ENCODE peak calls at places on chromosomes 16 and 17, in eight cellular contexts. One of them, this sample, is unnamed.

GRCh38 chr16:30997000-30997886 is 12.2 kb downstream of the HSD3B7 start:
- DNase-seq in pancreas: peak; percentile 75
- DNase-seq in AG08396: peak; percentile 98
- DNase-seq in NCI-H345: peak; percentile 74
- DNase-seq in IMR-90: peak; percentile 41
- DNase-seq in GM23248: peak; percentile 92
- DNase-seq in non-pigmented ciliary epithelial cell: no peak
- DNase-seq in GM13976: peak; percentile 100
- DNase-seq in this sample: peak; percentile 99

GRCh38 chr17:42362245-42362961 is 25.8 kb downstream of the STAT3 start:
- DNase-seq in GM13976: no peak
- DNase-seq in IMR-90: no peak
- DNase-seq in NCI-H345: peak; percentile 57
- DNase-seq in AG08396: no peak
- DNase-seq in non-pigmented ciliary epithelial cell: no peak
- DNase-seq in pancreas: no peak
- DNase-seq in GM23248: no peak
- DNase-seq in this sample: no peak

GRCh38 chr17:57915980-57916757 is 39.0 kb downstream of the CUEDC1 start:
- DNase-seq in GM23248: no peak
- DNase-seq in non-pigmented ciliary epithelial cell: no peak
- DNase-seq in AG08396: no peak
- DNase-seq in pancreas: no peak
- DNase-seq in NCI-H345: peak; percentile 81
- DNase-seq in IMR-90: peak; percentile 26
- DNase-seq in GM13976: no peak
- DNase-seq in this sample: no peak

GRCh38 chr17:44353656-44354331 is 8.7 kb downstream of the GRN start:
- DNase-seq in non-pigmented ciliary epithelial cell: no peak
- DNase-seq in GM13976: peak; percentile 68
- DNase-seq in AG08396: no peak
- DNase-seq in IMR-90: no peak
- DNase-seq in GM23248: peak; percentile 75
- DNase-seq in pancreas: no peak
- DNase-seq in NCI-H345: no peak
- DNase-seq in this sample: peak; percentile 65

GRCh38 chr17:6343736-6344135 is 91.2 kb downstream of the AIPL1 start:
- DNase-seq in IMR-90: no peak
- DNase-seq in GM13976: no peak
- DNase-seq in non-pigmented ciliary epithelial cell: no peak
- DNase-seq in AG08396: no peak
- DNase-seq in GM23248: no peak
- DNase-seq in NCI-H345: no peak
- DNase-seq in pancreas: no peak
- DNase-seq in this sample: no peak

GRCh38 chr17:45171338-45172231 is 9.9 kb downstream of the HEXIM2 start:
- DNase-seq in GM13976: no peak
- DNase-seq in non-pigmented ciliary epithelial cell: no peak
- DNase-seq in IMR-90: no peak
- DNase-seq in GM23248: peak; percentile 76
- DNase-seq in AG08396: no peak
- DNase-seq in NCI-H345: no peak
- DNase-seq in pancreas: peak; percentile 48
- DNase-seq in this sample: no peak

GRCh38 chr17:59154721-59155438 is at the start of gene SKA2:
- DNase-seq in non-pigmented ciliary epithelial cell: peak; percentile 100
- DNase-seq in GM23248: peak; percentile 99
- DNase-seq in NCI-H345: peak; percentile 100
- DNase-seq in GM13976: peak; percentile 89
- DNase-seq in AG08396: peak; percentile 92
- DNase-seq in pancreas: peak; percentile 97
- DNase-seq in IMR-90: no peak
- DNase-seq in this sample: peak; percentile 85

GRCh38 chr17:82246365-82247174 is 17.7 kb downstream of the SLC16A3 start:
- DNase-seq in AG08396: peak; percentile 67
- DNase-seq in GM23248: peak; percentile 83
- DNase-seq in non-pigmented ciliary epithelial cell: no peak
- DNase-seq in NCI-H345: no peak
- DNase-seq in IMR-90: peak; percentile 63
- DNase-seq in GM13976: no peak
- DNase-seq in pancreas: no peak
- DNase-seq in this sample: no peak

GRCh38 chr17:7323731-7324437 is 5.3 kb downstream of the NEURL4 start:
- DNase-seq in IMR-90: peak; percentile 17
- DNase-seq in GM23248: peak; percentile 62
- DNase-seq in GM13976: peak; percentile 83
- DNase-seq in AG08396: peak; percentile 78
- DNase-seq in non-pigmented ciliary epithelial cell: no peak
- DNase-seq in NCI-H345: no peak
- DNase-seq in pancreas: no peak
- DNase-seq in this sample: peak; percentile 80

GRCh38 chr17:40480501-40481003 is 20.9 kb downstream of the TNS4 start:
- DNase-seq in AG08396: no peak
- DNase-seq in pancreas: no peak
- DNase-seq in IMR-90: no peak
- DNase-seq in GM13976: peak; percentile 72
- DNase-seq in non-pigmented ciliary epithelial cell: no peak
- DNase-seq in NCI-H345: no peak
- DNase-seq in GM23248: peak; percentile 89
- DNase-seq in this sample: peak; percentile 61

GRCh38 chr16:3292604-3293003 is 9.3 kb downstream of the ZNF263 start:
- DNase-seq in IMR-90: peak; percentile 77
- DNase-seq in GM13976: no peak
- DNase-seq in GM23248: peak; percentile 74
- DNase-seq in AG08396: peak; percentile 62
- DNase-seq in pancreas: no peak
- DNase-seq in non-pigmented ciliary epithelial cell: no peak
- DNase-seq in NCI-H345: no peak
- DNase-seq in this sample: no peak

GRCh38 chr17:78383725-78384471 is 5.4 kb downstream of the PGS1 start:
- DNase-seq in non-pigmented ciliary epithelial cell: peak; percentile 88
- DNase-seq in GM23248: peak; percentile 99
- DNase-seq in IMR-90: peak; percentile 100
- DNase-seq in pancreas: peak; percentile 24
- DNase-seq in GM13976: no peak
- DNase-seq in NCI-H345: no peak
- DNase-seq in AG08396: peak; percentile 90
- DNase-seq in this sample: peak; percentile 67

GRCh38 chr17:78991017-78991783 is 11.5 kb upstream of the LGALS3BP start:
- DNase-seq in pancreas: peak; percentile 1
- DNase-seq in NCI-H345: no peak
- DNase-seq in non-pigmented ciliary epithelial cell: no peak
- DNase-seq in GM23248: no peak
- DNase-seq in GM13976: no peak
- DNase-seq in AG08396: no peak
- DNase-seq in IMR-90: no peak
- DNase-seq in this sample: no peak

GRCh38 chr16:66933776-66934137 is 445 bp downstream of the CIAO2B start:
- DNase-seq in non-pigmented ciliary epithelial cell: no peak
- DNase-seq in AG08396: no peak
- DNase-seq in GM23248: no peak
- DNase-seq in pancreas: no peak
- DNase-seq in IMR-90: peak; percentile 35
- DNase-seq in GM13976: peak; percentile 58
- DNase-seq in NCI-H345: peak; percentile 21
- DNase-seq in this sample: no peak

GRCh38 chr16:74951206-74951605 is 33.7 kb downstream of the WDR59 start:
- DNase-seq in pancreas: no peak
- DNase-seq in non-pigmented ciliary epithelial cell: no peak
- DNase-seq in IMR-90: no peak
- DNase-seq in GM13976: no peak
- DNase-seq in NCI-H345: no peak
- DNase-seq in AG08396: no peak
- DNase-seq in GM23248: no peak
- DNase-seq in this sample: no peak

GRCh38 chr17:74390680-74391653 is 23.7 kb downstream of the GPR142 start:
- DNase-seq in GM23248: no peak
- DNase-seq in GM13976: no peak
- DNase-seq in non-pigmented ciliary epithelial cell: no peak
- DNase-seq in NCI-H345: no peak
- DNase-seq in pancreas: no peak
- DNase-seq in AG08396: no peak
- DNase-seq in IMR-90: no peak
- DNase-seq in this sample: no peak

GRCh38 chr16:19907161-19907992 is 22.7 kb upstream of the GPRC5B start:
- DNase-seq in NCI-H345: peak; percentile 67
- DNase-seq in AG08396: peak; percentile 83
- DNase-seq in IMR-90: peak; percentile 64
- DNase-seq in GM13976: peak; percentile 75
- DNase-seq in GM23248: peak; percentile 74
- DNase-seq in pancreas: peak; percentile 46
- DNase-seq in non-pigmented ciliary epithelial cell: peak; percentile 26
- DNase-seq in this sample: peak; percentile 72

GRCh38 chr17:50684612-50685333 is 22.9 kb downstream of the ANKRD40 start:
- DNase-seq in NCI-H345: no peak
- DNase-seq in GM13976: peak; percentile 18
- DNase-seq in GM23248: no peak
- DNase-seq in IMR-90: no peak
- DNase-seq in pancreas: peak; percentile 82
- DNase-seq in AG08396: no peak
- DNase-seq in non-pigmented ciliary epithelial cell: no peak
- DNase-seq in this sample: no peak

GRCh38 chr16:74608944-74609343 is 2.0 kb upstream of the GLG1 start:
- DNase-seq in IMR-90: no peak
- DNase-seq in non-pigmented ciliary epithelial cell: no peak
- DNase-seq in GM13976: no peak
- DNase-seq in pancreas: no peak
- DNase-seq in NCI-H345: no peak
- DNase-seq in GM23248: no peak
- DNase-seq in AG08396: no peak
- DNase-seq in this sample: no peak

GRCh38 chr17:75769536-75769935 is 4.5 kb upstream of the GALK1 start:
- DNase-seq in non-pigmented ciliary epithelial cell: no peak
- DNase-seq in IMR-90: no peak
- DNase-seq in NCI-H345: peak; percentile 84
- DNase-seq in AG08396: no peak
- DNase-seq in pancreas: no peak
- DNase-seq in GM13976: no peak
- DNase-seq in GM23248: no peak
- DNase-seq in this sample: no peak

GRCh38 chr17:82283208-82283749 is 9.8 kb upstream of the CSNK1D start:
- DNase-seq in non-pigmented ciliary epithelial cell: peak; percentile 41
- DNase-seq in GM13976: no peak
- DNase-seq in AG08396: peak; percentile 72
- DNase-seq in IMR-90: peak; percentile 93
- DNase-seq in NCI-H345: peak; percentile 89
- DNase-seq in pancreas: no peak
- DNase-seq in GM23248: peak; percentile 84
- DNase-seq in this sample: no peak

GRCh38 chr17:28783161-28783560 is 39.4 kb downstream of the TRAF4 start:
- DNase-seq in IMR-90: no peak
- DNase-seq in non-pigmented ciliary epithelial cell: no peak
- DNase-seq in pancreas: no peak
- DNase-seq in AG08396: no peak
- DNase-seq in NCI-H345: no peak
- DNase-seq in GM13976: no peak
- DNase-seq in GM23248: no peak
- DNase-seq in this sample: no peak

GRCh38 chr17:68455756-68456528 is 1.4 kb downstream of the WIPI1 start:
- DNase-seq in AG08396: peak; percentile 56
- DNase-seq in NCI-H345: no peak
- DNase-seq in pancreas: peak; percentile 42
- DNase-seq in GM23248: peak; percentile 90
- DNase-seq in GM13976: no peak
- DNase-seq in IMR-90: peak; percentile 89
- DNase-seq in non-pigmented ciliary epithelial cell: no peak
- DNase-seq in this sample: no peak

GRCh38 chr16:11639925-11640899 is 28.0 kb upstream of the SNN start:
- DNase-seq in pancreas: peak; percentile 72
- DNase-seq in GM13976: no peak
- DNase-seq in AG08396: peak; percentile 88
- DNase-seq in GM23248: peak; percentile 99
- DNase-seq in NCI-H345: peak; percentile 39
- DNase-seq in IMR-90: peak; percentile 100
- DNase-seq in non-pigmented ciliary epithelial cell: peak; percentile 87
- DNase-seq in this sample: no peak

GRCh38 chr16:22300427-22301071 is 3.3 kb downstream of the POLR3E start:
- DNase-seq in non-pigmented ciliary epithelial cell: no peak
- DNase-seq in GM13976: no peak
- DNase-seq in GM23248: peak; percentile 85
- DNase-seq in NCI-H345: peak; percentile 42
- DNase-seq in pancreas: peak; percentile 67
- DNase-seq in AG08396: peak; percentile 82
- DNase-seq in IMR-90: peak; percentile 62
- DNase-seq in this sample: peak; percentile 69

GRCh38 chr17:57988301-57989010 is 402 bp upstream of the VEZF1 start:
- DNase-seq in GM23248: peak; percentile 84
- DNase-seq in NCI-H345: peak; percentile 71
- DNase-seq in pancreas: peak; percentile 73
- DNase-seq in GM13976: peak; percentile 90
- DNase-seq in AG08396: peak; percentile 90
- DNase-seq in non-pigmented ciliary epithelial cell: no peak
- DNase-seq in IMR-90: peak; percentile 66
- DNase-seq in this sample: peak; percentile 87

This sample was measured in GM13977.